ENCODE peak calls at places on chromosomes 5 and 9, in five cellular contexts. Y, T, A, I and J are unnamed samples.

GRCh38 chr9:101737705-101738565 is 512 bp downstream of the GRIN3A start:
- DNase-seq in A (peak; percentile 57), T (no peak), Y (no peak), I (no peak), J (no peak)

GRCh38 chr9:130604295-130604694 is 24.9 kb downstream of the FUBP3 start:
- DNase-seq in Y (no peak), T (no peak), A (no peak), I (no peak), J (no peak)

GRCh38 chr5:83653669-83654068 is 67.0 kb downstream of the HAPLN1 start:
- DNase-seq in T (no peak), Y (no peak), A (no peak), I (no peak), J (no peak)

GRCh38 chr5:174571662-174572397 is 152.6 kb upstream of the MSX2 start:
- DNase-seq in Y (no peak), I (peak; percentile 73), A (peak; percentile 44), T (peak; percentile 58), J (no peak)

GRCh38 chr5:149820536-149821503 is 90.7 kb downstream of the PPARGC1B start:
- DNase-seq in A (no peak), I (no peak), T (no peak), Y (no peak), J (no peak)

GRCh38 chr5:122089614-122090013 is 11.6 kb upstream of the LOX start:
- DNase-seq in Y (no peak), I (no peak), A (no peak), T (peak; percentile 69), J (peak; percentile 78)

GRCh38 chr9:125759812-125760134 is 12.6 kb downstream of the PBX3 start:
- DNase-seq in I (no peak), Y (no peak), T (no peak), A (no peak), J (no peak)

GRCh38 chr5:140293091-140293996 is 9.6 kb downstream of the PFDN1 start:
- DNase-seq in A (no peak), Y (no peak), T (no peak), I (no peak), J (no peak)

GRCh38 chr5:113188454-113188853 is 211.9 kb downstream of the DCP2 start:
- DNase-seq in A (no peak), Y (no peak), T (no peak), I (no peak), J (no peak)

GRCh38 chr9:17725399-17726010 is 146.6 kb downstream of the SH3GL2 start:
- DNase-seq in T (no peak), Y (no peak), I (no peak), A (peak; percentile 46), J (no peak)

GRCh38 chr5:67799732-67800234 is 415.8 kb upstream of the PIK3R1 start:
- DNase-seq in I (peak; percentile 86), T (no peak), A (peak; percentile 46), Y (no peak), J (no peak)

GRCh38 chr5:82351754-82352145 is 73.6 kb upstream of the RPS23 start:
- DNase-seq in I (no peak), T (no peak), A (no peak), Y (no peak), J (peak; percentile 42)

GRCh38 chr5:154320690-154321089 is 125.1 kb upstream of the SAP30L start:
- DNase-seq in Y (no peak), I (no peak), A (no peak), T (no peak), J (no peak)

GRCh38 chr9:120555884-120556283 is 24.1 kb downstream of the CDK5RAP2 start:
- DNase-seq in T (no peak), I (no peak), Y (no peak), A (no peak), J (no peak)

GRCh38 chr5:148912714-148913398 is 86.4 kb downstream of the ADRB2 start:
- DNase-seq in T (peak; percentile 93), Y (no peak), A (no peak), I (no peak), J (peak; percentile 97)

GRCh38 chr9:79383096-79383495 is 188.7 kb upstream of the TLE4 start:
- DNase-seq in Y (no peak), T (no peak), A (no peak), I (no peak), J (no peak)

GRCh38 chr5:7392401-7393024 is 3.4 kb upstream of the ADCY2 start:
- DNase-seq in T (no peak), I (no peak), A (no peak), Y (no peak), J (no peak)

GRCh38 chr5:66554211-66554610 is 42.0 kb upstream of the MAST4 start:
- DNase-seq in Y (peak; percentile 74), T (no peak), I (no peak), A (no peak), J (peak; percentile 49)

GRCh38 chr5:147818290-147818689 is 13.2 kb downstream of the SPINK1 start:
- DNase-seq in I (no peak), Y (no peak), A (no peak), T (no peak), J (no peak)

GRCh38 chr5:175728885-175729828 is 71.3 kb downstream of the HRH2 start:
- DNase-seq in I (peak; percentile 51), Y (no peak), T (no peak), A (no peak), J (no peak)

GRCh38 chr5:155850411-155850810 is 476.6 kb upstream of the SGCD start:
- DNase-seq in A (no peak), I (no peak), Y (no peak), T (no peak), J (no peak)

GRCh38 chr5:115246361-115246991 is 16.2 kb downstream of the PGGT1B start:
- DNase-seq in A (no peak), Y (no peak), T (peak; percentile 10), I (no peak), J (no peak)

GRCh38 chr5:112146323-112146848 is 272.7 kb downstream of the EPB41L4A start:
- DNase-seq in T (peak; percentile 45), I (peak; percentile 72), Y (no peak), A (no peak), J (peak; percentile 54)

GRCh38 chr5:69364414-69364813 is 4.9 kb downstream of the AK6 start:
- DNase-seq in Y (no peak), A (no peak), T (no peak), I (no peak), J (no peak)

GRCh38 chr5:175677571-175677970 is 19.7 kb downstream of the HRH2 start:
- DNase-seq in T (no peak), A (no peak), I (no peak), Y (no peak), J (no peak)

GRCh38 chr5:67416133-67416937 is 219.7 kb upstream of the CD180 start:
- DNase-seq in T (no peak), I (no peak), A (no peak), Y (peak; percentile 2), J (no peak)

GRCh38 chr5:56588636-56589485 is 226.5 kb upstream of the MAP3K1 start:
- DNase-seq in I (peak; percentile 68), A (no peak), Y (peak; percentile 82), T (no peak), J (no peak)

GRCh38 chr5:151820903-151821302 is 49.1 kb downstream of the G3BP1 start:
- DNase-seq in A (no peak), T (no peak), Y (no peak), I (no peak), J (no peak)

GRCh38 chr9:104740596-104740995 is 6.9 kb upstream of the NIPSNAP3A start:
- DNase-seq in Y (no peak), A (no peak), I (no peak), T (no peak), J (peak; percentile 59)

GRCh38 chr9:135480071-135480941 is 724 bp downstream of the PPP1R26 start:
- DNase-seq in I (no peak), A (no peak), T (no peak), Y (no peak), J (no peak)

GRCh38 chr5:139757727-139758509 is 37.7 kb upstream of the PSD2 start:
- DNase-seq in I (no peak), Y (no peak), T (no peak), A (no peak), J (no peak)

GRCh38 chr5:91307023-91307422 is 76.1 kb downstream of the ARRDC3 start:
- DNase-seq in A (no peak), T (no peak), I (peak; percentile 82), Y (no peak), J (no peak)

GRCh38 chr9:69395718-69396117 is 70.7 kb downstream of the ENTREP1 start:
- DNase-seq in T (no peak), I (no peak), A (no peak), Y (no peak), J (no peak)

GRCh38 chr9:81680006-81680405 is 9.3 kb downstream of the TLE1 start:
- DNase-seq in A (no peak), I (no peak), Y (no peak), T (no peak), J (no peak)

GRCh38 chr5:33701251-33701650 is 190.5 kb downstream of the ADAMTS12 start:
- DNase-seq in T (peak; percentile 43), I (no peak), Y (no peak), A (no peak), J (no peak)

GRCh38 chr9:33464045-33464636 is 9.6 kb downstream of the NOL6 start:
- DNase-seq in A (no peak), T (no peak), Y (no peak), I (no peak), J (no peak)

GRCh38 chr9:120946259-120946658 is 19.7 kb upstream of the TRAF1 start:
- DNase-seq in A (no peak), T (no peak), I (no peak), Y (no peak), J (no peak)

GRCh38 chr9:96725576-96725975 is 52.3 kb downstream of the ZNF510 start:
- DNase-seq in I (no peak), T (no peak), Y (no peak), A (no peak), J (no peak)

GRCh38 chr5:10762776-10763500 is 1.9 kb upstream of the DAP start:
- DNase-seq in I (no peak), T (no peak), Y (no peak), A (peak; percentile 55), J (no peak)